ENCODE peak calls at places on chromosomes 11 and 22, in four cellular contexts. I, A, Z and X are unnamed samples.

GRCh38 chr11:129814244-129814992 is 1.2 kb upstream of the TMEM45B start:
- DNase-seq in I (no peak), A (no peak), Z (peak), X (no peak)

GRCh38 chr11:60764879-60765278 is 8.2 kb downstream of the MS4A15 start:
- DNase-seq in I (no peak), A (no peak), Z (no peak), X (no peak)

GRCh38 chr11:45688472-45689033 is 23.1 kb upstream of the CHST1 start:
- DNase-seq in I (no peak), A (no peak), Z (no peak), X (no peak)

GRCh38 chr22:44091021-44091721 is 67.1 kb downstream of the PARVB start:
- DNase-seq in I (peak), A (no peak), Z (no peak), X (peak)

GRCh38 chr11:120173771-120174170 is 35.9 kb upstream of the TRIM29 start:
- DNase-seq in I (no peak), A (no peak), Z (no peak), X (no peak)

GRCh38 chr22:20402960-20403778 is 9.2 kb downstream of the ZNF74 start:
- DNase-seq in I (no peak), A (no peak), Z (peak), X (no peak)

GRCh38 chr22:20532256-20532993 is 25.0 kb downstream of the MED15 start:
- DNase-seq in I (no peak), A (no peak), Z (no peak), X (no peak)

GRCh38 chr11:130001491-130002351 is 914 bp downstream of the PRDM10 start:
- DNase-seq in I (peak), A (peak), Z (peak), X (peak)

GRCh38 chr11:15216678-15217077 is 102.0 kb downstream of the INSC start:
- DNase-seq in I (no peak), A (no peak), Z (peak), X (no peak)
- TF ChIP-seq RNF2 in I (no peak), A (no peak), Z (no peak), X (no peak)

DNA sequence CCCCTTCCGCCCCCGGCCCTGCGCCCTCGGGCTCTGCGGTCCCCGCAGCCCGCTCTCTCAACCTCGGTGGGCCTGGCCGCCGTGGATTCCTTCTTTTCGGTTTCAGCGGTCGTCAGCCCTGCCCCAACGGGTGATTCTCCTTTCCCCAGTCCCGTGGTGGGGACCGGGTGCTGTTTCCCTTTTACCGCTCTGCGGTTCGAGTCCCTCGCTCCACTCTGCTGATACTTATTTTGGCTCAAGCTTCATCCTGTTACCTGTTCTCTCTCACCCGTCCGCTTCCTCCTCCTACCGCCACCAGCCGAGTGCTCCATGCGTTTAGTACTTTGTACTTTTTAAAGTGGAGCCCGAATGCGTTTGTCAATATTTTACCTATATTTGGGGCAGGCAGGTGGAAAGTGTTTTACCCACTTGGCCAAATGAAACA is 565 bp downstream of the ZDHHC5 start:
- DNase-seq in I (no peak), A (no peak), Z (peak), X (no peak)
- TF ChIP-seq RNF2 in I (no peak), A (no peak), Z (no peak), X (no peak)

GRCh38 chr11:77515483-77515882 is 41.6 kb upstream of the PAK1 start:
- DNase-seq in I (peak), A (peak), Z (no peak), X (no peak)

GRCh38 chr11:77508031-77508430 is 34.1 kb upstream of the PAK1 start:
- DNase-seq in I (no peak), A (no peak), Z (no peak), X (no peak)

GRCh38 chr11:77515063-77515462 is 41.2 kb upstream of the PAK1 start:
- DNase-seq in I (no peak), A (no peak), Z (no peak), X (no peak)

GRCh38 chr11:77510095-77510494 is 36.2 kb upstream of the PAK1 start:
- DNase-seq in I (no peak), A (peak), Z (no peak), X (no peak)

GRCh38 chr11:77512092-77512491 is 38.2 kb upstream of the PAK1 start:
- DNase-seq in I (no peak), A (peak), Z (no peak), X (no peak)
- TF ChIP-seq RNF2 in I (no peak), A (no peak), Z (no peak), X (no peak)

DNA sequence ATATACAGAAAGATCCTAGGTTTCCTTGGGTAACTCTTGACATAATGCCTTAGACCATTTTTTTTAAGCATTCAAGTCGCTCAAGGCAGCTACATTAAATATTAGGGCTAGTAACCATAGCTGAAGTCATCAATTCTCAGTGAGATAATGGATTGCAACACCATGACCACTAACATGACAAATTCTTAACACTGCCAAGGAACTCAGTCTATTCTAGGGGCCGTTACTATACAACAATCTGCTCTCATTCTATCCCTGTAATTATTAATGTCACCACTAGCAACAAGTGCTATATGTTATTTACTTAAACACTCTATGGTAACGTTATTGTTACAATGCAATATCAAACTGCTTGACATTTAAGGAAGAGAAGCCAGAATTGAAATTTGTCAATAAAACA is 3.2 kb upstream of the STK33 start:
- DNase-seq in I (no peak), A (no peak), Z (no peak), X (peak)
- TF ChIP-seq RNF2 in I (no peak), A (no peak), Z (no peak), X (no peak)

GRCh38 chr22:46071451-46072029 is 78.8 kb upstream of the PPARA start:
- DNase-seq in I (no peak), A (peak), Z (no peak), X (peak)

GRCh38 chr22:46072981-46073682 is 77.2 kb upstream of the PPARA start:
- DNase-seq in I (no peak), A (no peak), Z (no peak), X (no peak)

GRCh38 chr22:46073683-46074504 is 76.4 kb upstream of the PPARA start:
- DNase-seq in I (no peak), A (no peak), Z (no peak), X (no peak)

GRCh38 chr22:46070722-46071450 is 79.4 kb upstream of the PPARA start:
- DNase-seq in I (no peak), A (peak), Z (no peak), X (peak)

DNA sequence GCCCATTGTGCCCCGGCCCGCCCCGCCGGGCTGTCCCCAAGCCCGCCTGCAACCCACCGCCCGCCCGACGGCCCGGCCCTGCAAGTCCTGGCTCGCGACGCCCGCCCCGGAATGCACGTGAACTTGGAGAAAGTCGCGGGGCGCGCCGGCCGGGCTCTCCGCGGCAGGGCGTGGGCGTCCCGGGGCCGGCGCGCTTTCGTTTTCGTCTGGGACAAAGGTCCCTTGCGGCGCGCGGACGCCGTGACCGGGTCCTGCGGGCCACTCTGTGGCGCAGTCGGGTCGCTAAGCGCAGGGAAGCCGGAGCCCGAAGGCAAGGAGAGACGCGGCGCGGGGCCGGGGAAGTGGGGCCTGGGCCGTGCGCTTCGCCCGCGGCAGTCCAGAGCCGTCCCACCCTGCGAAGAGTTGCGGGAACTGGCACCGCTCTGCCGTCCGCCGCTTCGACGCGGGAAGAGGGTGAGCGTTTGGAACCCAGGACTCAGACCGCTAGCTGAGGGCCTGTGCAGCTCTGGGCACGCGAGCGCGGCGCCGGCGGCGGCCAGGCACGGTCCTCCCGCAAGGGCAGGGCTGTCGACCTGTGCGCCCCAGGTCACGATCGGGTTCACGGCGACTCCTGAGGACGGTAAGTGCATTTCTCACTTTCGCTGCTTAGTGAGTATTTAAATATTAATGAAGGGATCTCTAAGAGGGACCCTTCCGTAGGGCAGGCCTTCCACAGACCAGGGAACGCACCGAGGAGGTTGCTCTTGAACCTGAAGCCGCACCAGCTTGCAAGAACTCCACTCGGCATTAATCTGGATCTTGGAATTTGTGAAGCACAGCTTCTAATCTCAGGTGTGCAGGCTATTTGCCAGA is 78.1 kb upstream of the PPARA start:
- DNase-seq in I (no peak), A (peak), Z (no peak), X (no peak)
- TF ChIP-seq RNF2 in I (no peak), A (peak), Z (no peak), X (no peak)